ENCODE peak calls at places on chromosome 9, in five cellular contexts. K is stimulated activated CD8-positive, alpha-beta memory T cell treated with anti-CD3 and anti-CD28 coated beads, Interleukin-15, amount 100 ng/mL, for 48 hours; Q is activated CD8-positive, alpha-beta memory T cell treated with anti-CD3 and anti-CD28 coated beads for 48 hours; C is substantia nigra; B is adrenal gland. M is an unnamed sample.

GRCh38 chr9:110765926-110766325 is 97.3 kb downstream of the MUSK start:
- DNase-seq in Q (no peak), C (no peak), K (no peak), B (no peak), M (no peak)

GRCh38 chr9:13351768-13352386 is 72.4 kb upstream of the MPDZ start:
- DNase-seq in K (no peak), Q (no peak), C (no peak), B (peak; percentile 27), M (no peak)

GRCh38 chr9:116749176-116749575 is 62.1 kb downstream of the TRIM32 start:
- DNase-seq in C (no peak), K (no peak), B (no peak), Q (no peak), M (no peak)

GRCh38 chr9:127187231-127187956 is 65.0 kb upstream of the ANGPTL2 start:
- DNase-seq in B (peak; percentile 54), Q (no peak), K (no peak), C (no peak), M (no peak)

GRCh38 chr9:82489579-82489915 is 501.0 kb downstream of the SPATA31D1 start:
- DNase-seq in B (no peak), K (no peak), C (no peak), Q (no peak), M (no peak)

GRCh38 chr9:131545786-131546335 is 538 bp downstream of the PRRT1B start:
- DNase-seq in C (no peak), K (no peak), B (no peak), Q (no peak), M (no peak)

GRCh38 chr9:131470581-131470991 is 32.1 kb upstream of the POMT1 start:
- DNase-seq in B (no peak), K (no peak), C (no peak), Q (no peak), M (no peak)

GRCh38 chr9:37944671-37945481 is 40.9 kb upstream of the SLC25A51 start:
- DNase-seq in Q (no peak), C (no peak), B (no peak), K (no peak), M (no peak)

GRCh38 chr9:80561526-80561925 is 989.8 kb downstream of the TLE4 start:
- DNase-seq in B (no peak), K (no peak), C (no peak), Q (no peak), M (no peak)

GRCh38 chr9:101119206-101119819 is 90.8 kb downstream of the PLPPR1 start:
- DNase-seq in C (peak; percentile 4), K (no peak), B (peak; percentile 62), Q (no peak), M (no peak)

GRCh38 chr9:33162721-33163311 is 4.3 kb downstream of the B4GALT1 start:
- DNase-seq in C (no peak), Q (no peak), K (no peak), B (no peak), M (no peak)

GRCh38 chr9:96217756-96218693 is 84.0 kb downstream of the HSD17B3 start:
- DNase-seq in B (peak; percentile 68), K (peak; percentile 61), C (peak; percentile 49), Q (peak; percentile 54), M (peak; percentile 61)

GRCh38 chr9:116550728-116551436 is 136.2 kb upstream of the TRIM32 start:
- DNase-seq in C (no peak), K (no peak), B (no peak), Q (no peak), M (no peak)

GRCh38 chr9:35651964-35652828 is 1.5 kb upstream of the SIT1 start:
- DNase-seq in B (no peak), C (no peak), Q (no peak), K (no peak), M (no peak)

GRCh38 chr9:61673247-61673646 is 483.4 kb downstream of the SPATA31A7 start:
- DNase-seq in K (no peak), Q (no peak), C (no peak), B (no peak), M (no peak)

GRCh38 chr9:100561256-100561655 is 16.6 kb upstream of the CAVIN4 start:
- DNase-seq in C (no peak), K (no peak), Q (no peak), B (no peak), M (no peak)

GRCh38 chr9:108271646-108272349 is 584.0 kb downstream of the ACTL7B start:
- DNase-seq in B (no peak), K (no peak), C (no peak), Q (no peak), M (no peak)

GRCh38 chr9:35734096-35734495 is 1.6 kb downstream of the CREB3 start:
- DNase-seq in C (no peak), B (no peak), Q (no peak), K (no peak), M (no peak)

M was measured in breast epithelium.